ENCODE peak calls at places on chromosome 15, in six cellular contexts. L is HS-5, I is activated gamma-delta T cell, U is RKO, H is NCI-H1436 treated with DMSO at 0.1 percent for 48 hours, T is transverse colon. D is an unnamed sample.

GRCh38 chr15:90294601-90295269 is 29.3 kb downstream of the NGRN start:
- DNase-seq in I (no peak), L (no peak), T (no peak), H (no peak), U (no peak), D (no peak)

GRCh38 chr15:87648278-87648677 is 608.3 kb downstream of the NTRK3 start:
- DNase-seq in I (no peak), U (no peak), H (no peak), L (no peak), T (no peak), D (no peak)

GRCh38 chr15:58330836-58331561 is 100.8 kb upstream of the LIPC start:
- DNase-seq in I (no peak), U (no peak), H (no peak), T (no peak), L (no peak), D (no peak)

GRCh38 chr15:82799183-82799841 is 6.6 kb downstream of the FSD2 start:
- DNase-seq in H (no peak), I (no peak), T (no peak), U (no peak), L (no peak), D (no peak)

GRCh38 chr15:69729167-69729748 is 276.6 kb downstream of the RPLP1 start:
- DNase-seq in I (no peak), U (peak), T (peak), H (no peak), L (no peak), D (no peak)

GRCh38 chr15:49154799-49155109 is 645 bp downstream of the COPS2 start:
- DNase-seq in I (no peak), L (no peak), U (peak), T (no peak), H (no peak), D (peak)

GRCh38 chr15:81258455-81258854 is 61.8 kb downstream of the IL16 start:
- DNase-seq in H (no peak), T (no peak), L (no peak), I (no peak), U (no peak), D (no peak)

GRCh38 chr15:90086868-90087268 is 15.4 kb downstream of the IDH2 start:
- DNase-seq in I (no peak), T (peak), H (no peak), U (peak), L (no peak), D (peak)

GRCh38 chr15:79065744-79066376 is 24.7 kb downstream of the RASGRF1 start:
- DNase-seq in T (no peak), H (peak), L (no peak), U (no peak), I (no peak), D (no peak)

GRCh38 chr15:83919319-83919830 is 265.5 kb downstream of the ADAMTSL3 start:
- DNase-seq in I (no peak), T (no peak), L (no peak), U (no peak), H (no peak), D (no peak)

GRCh38 chr15:60685346-60685937 is 206.5 kb upstream of the ICE2 start:
- DNase-seq in I (no peak), U (no peak), T (no peak), H (no peak), L (no peak), D (no peak)

GRCh38 chr15:41501961-41502786 is 8.5 kb downstream of the ITPKA start:
- DNase-seq in L (no peak), T (no peak), I (no peak), H (no peak), U (no peak), D (no peak)

GRCh38 chr15:43086551-43086950 is 19.3 kb downstream of the UBR1 start:
- DNase-seq in T (no peak), U (no peak), L (no peak), H (no peak), I (no peak), D (no peak)

GRCh38 chr15:74937226-74937601 is 659 bp downstream of the COX5A start:
- DNase-seq in L (no peak), H (no peak), I (no peak), T (no peak), U (peak), D (peak)

GRCh38 chr15:82820128-82820527 is 10.7 kb downstream of the WHAMM start:
- DNase-seq in H (no peak), T (no peak), I (no peak), L (no peak), U (no peak), D (no peak)

GRCh38 chr15:28947241-28947674 is 61.5 kb downstream of the APBA2 start:
- DNase-seq in L (no peak), T (no peak), U (no peak), I (no peak), H (no peak), D (no peak)

GRCh38 chr15:63991706-63992105 is 54.6 kb downstream of the DAPK2 start:
- DNase-seq in L (no peak), I (no peak), H (no peak), U (no peak), T (no peak), D (no peak)

GRCh38 chr15:52118969-52119749 is 6.6 kb upstream of the BCL2L10 start:
- DNase-seq in H (no peak), L (no peak), I (no peak), U (no peak), T (no peak), D (no peak)

GRCh38 chr15:42605281-42605744 is 29.9 kb downstream of the STARD9 start:
- DNase-seq in H (no peak), L (no peak), U (no peak), I (no peak), T (no peak), D (no peak)

GRCh38 chr15:59762558-59762957 is 73.4 kb upstream of the BNIP2 start:
- DNase-seq in T (no peak), L (no peak), U (no peak), I (no peak), H (no peak), D (no peak)

D was measured in SW480.